ENCODE peak calls at places on chromosomes 12 and 14, in four cellular contexts. J is lower lobe of right lung, S is B cell, X is OCI-LY7. N is an unnamed sample.

GRCh38 chr12:65666876-65667275 is 157.4 kb upstream of the HMGA2 start:
- DNase-seq in J (no peak), S (no peak), X (no peak), N (no peak)

GRCh38 chr12:27902651-27903050 is 69.9 kb downstream of the PTHLH start:
- DNase-seq in J (no peak), S (no peak), X (no peak), N (no peak)

GRCh38 chr12:87931764-87932163 is 97.4 kb downstream of the C12orf50 start:
- DNase-seq in J (no peak), S (no peak), X (no peak), N (no peak)

GRCh38 chr12:44875417-44875953 is 630 bp downstream of the NELL2 start:
- DNase-seq in J (no peak), S (peak), X (peak), N (no peak)

GRCh38 chr12:62523619-62524018 is 57.0 kb downstream of the MON2 start:
- DNase-seq in J (no peak), S (no peak), X (no peak), N (no peak)

GRCh38 chr12:107442593-107442992 is 243.0 kb upstream of the PWP1 start:
- DNase-seq in J (no peak), S (no peak), X (no peak), N (no peak)

GRCh38 chr14:74492413-74493342 is at the start of gene NPC2:
- DNase-seq in J (no peak), S (no peak), X (no peak), N (peak)

GRCh38 chr12:124018526-124018925 is 45.5 kb downstream of the ZNF664 start:
- DNase-seq in J (no peak), S (no peak), X (peak), N (no peak)

GRCh38 chr12:49524660-49525324 is 14.0 kb upstream of the KCNH3 start:
- DNase-seq in J (no peak), S (no peak), X (no peak), N (no peak)

GRCh38 chr12:2057793-2058408 is 5.1 kb downstream of the CACNA1C start:
- DNase-seq in J (no peak), S (no peak), X (no peak), N (no peak)

GRCh38 chr12:23684121-23684520 is 265.3 kb downstream of the SOX5 start:
- DNase-seq in J (no peak), S (no peak), X (no peak), N (no peak)

GRCh38 chr14:104976198-104977007 is 1.8 kb downstream of the AHNAK2 start:
- DNase-seq in J (peak), S (peak), X (peak), N (peak)

GRCh38 chr14:94331462-94331861 is 8.3 kb upstream of the SERPINA6 start:
- DNase-seq in J (no peak), S (no peak), X (no peak), N (no peak)
- TF ChIP-seq CTCF in J (no peak), S (no peak), X (no peak), N (no peak)

GRCh38 chr14:76918751-76919421 is 92.7 kb downstream of the LRRC74A start:
- DNase-seq in J (peak), S (no peak), X (no peak), N (peak)

GRCh38 chr14:76917158-76917596 is 91.0 kb downstream of the LRRC74A start:
- DNase-seq in J (no peak), S (no peak), X (peak), N (peak)

GRCh38 chr14:76919431-76919810 is 93.2 kb downstream of the LRRC74A start:
- DNase-seq in J (no peak), S (no peak), X (no peak), N (no peak)

GRCh38 chr14:76917759-76918175 is 91.6 kb downstream of the LRRC74A start:
- DNase-seq in J (peak), S (no peak), X (no peak), N (no peak)

GRCh38 chr14:76918176-76918750 is 92.1 kb downstream of the LRRC74A start:
- DNase-seq in J (peak), S (peak), X (no peak), N (no peak)
- TF ChIP-seq CTCF in J (no peak), S (no peak), X (no peak), N (no peak)

GRCh38 chr12:111150894-111151293 is 218.0 kb downstream of the PHETA1 start:
- DNase-seq in J (no peak), S (no peak), X (no peak), N (no peak)

GRCh38 chr12:111150476-111150875 is 218.4 kb downstream of the PHETA1 start:
- DNase-seq in J (no peak), S (no peak), X (no peak), N (no peak)

GRCh38 chr12:111151441-111151840 is 217.5 kb downstream of the PHETA1 start:
- DNase-seq in J (no peak), S (no peak), X (no peak), N (no peak)

GRCh38 chr12:111148005-111148404 is 220.9 kb downstream of the PHETA1 start:
- DNase-seq in J (no peak), S (no peak), X (no peak), N (no peak)

DNA sequence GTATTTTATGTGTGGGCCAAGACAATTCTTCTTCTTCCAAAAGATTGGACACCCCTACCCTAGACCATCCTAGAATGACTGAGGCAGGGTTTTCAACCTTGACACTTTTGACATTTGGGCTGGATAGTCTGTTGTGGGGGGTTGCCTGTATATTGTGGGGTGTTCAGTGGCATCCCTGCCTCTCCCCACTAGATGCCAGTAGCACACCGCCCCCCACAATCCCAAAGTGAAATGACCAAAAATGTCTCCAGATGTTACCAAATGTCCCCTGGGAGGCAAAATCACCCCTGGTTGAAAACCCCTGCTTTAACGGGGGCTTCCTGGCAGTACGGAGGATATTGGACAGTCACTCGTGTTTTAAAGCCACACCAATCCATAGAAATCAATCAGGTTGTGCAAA is 219.6 kb downstream of the PHETA1 start:
- DNase-seq in J (no peak), S (no peak), X (no peak), N (no peak)
- TF ChIP-seq CTCF in J (no peak), S (no peak), X (no peak), N (no peak)

GRCh38 chr12:57127101-57127709 is 1.1 kb upstream of the LRP1 start:
- DNase-seq in J (peak), S (peak), X (peak), N (no peak)
- TF ChIP-seq CTCF in J (peak), S (peak), X (peak), N (no peak)

GRCh38 chr12:131980263-131980662 is 30.5 kb downstream of the EP400 start:
- DNase-seq in J (no peak), S (no peak), X (peak), N (no peak)
- TF ChIP-seq CTCF in J (no peak), S (no peak), X (peak), N (no peak)

GRCh38 chr14:20306079-20306423 is 300 bp upstream of the TTC5 start:
- DNase-seq in J (no peak), S (no peak), X (no peak), N (no peak)
- TF ChIP-seq CTCF in J (no peak), S (peak), X (peak), N (no peak)

GRCh38 chr14:28375295-28375694 is 391.3 kb upstream of the FOXG1 start:
- DNase-seq in J (no peak), S (no peak), X (no peak), N (no peak)
- TF ChIP-seq CTCF in J (peak), S (no peak), X (no peak), N (no peak)

GRCh38 chr12:98725481-98726247 is 80.6 kb downstream of the APAF1 start:
- DNase-seq in J (no peak), S (no peak), X (peak), N (no peak)
- TF ChIP-seq CTCF in J (no peak), S (peak), X (peak), N (no peak)

DNA sequence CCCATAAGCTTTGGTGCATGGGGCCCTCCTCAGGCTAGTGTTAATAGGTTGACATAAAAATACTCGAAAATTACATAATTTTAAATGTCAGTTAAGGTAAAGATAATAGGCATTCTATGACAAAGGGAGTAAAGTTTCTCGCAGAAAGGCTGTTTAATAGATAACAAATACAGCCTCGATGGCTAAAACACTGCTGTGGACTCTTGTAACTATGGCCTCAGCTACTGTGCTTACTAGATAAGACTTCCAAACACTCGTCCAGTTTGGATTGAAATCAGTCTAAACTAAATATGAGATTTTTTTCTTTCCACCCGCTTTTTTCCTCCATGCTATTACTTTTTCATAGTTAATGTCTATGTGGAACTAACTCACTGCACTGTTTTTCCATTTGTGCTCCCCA is 23.1 kb upstream of the MGST1 start:
- DNase-seq in J (no peak), S (no peak), X (no peak), N (no peak)
- TF ChIP-seq CTCF in J (no peak), S (no peak), X (no peak), N (no peak)

N was measured in omental fat pad.